ENCODE peak calls at places on chromosomes 7 and 10, in eight cellular contexts. D is cardiac fibroblast, B is Calu3, I is tibial artery, J is suprapubic skin, L is BJ, N is lower lobe of right lung, W is neural crest cell. C is an unnamed sample.

GRCh38 chr7:12738665-12739064 is 51.2 kb downstream of the ARL4A start:
- DNase-seq in J (no peak), I (no peak), D (no peak), B (no peak), L (no peak), N (no peak), W (no peak), C (no peak)

GRCh38 chr7:6340241-6340640 is 67.8 kb upstream of the CYTH3 start:
- DNase-seq in N (no peak), J (no peak), B (no peak), L (no peak), I (no peak), D (no peak), W (no peak), C (no peak)

GRCh38 chr7:137829337-137829992 is 17.3 kb downstream of the DGKI start:
- DNase-seq in I (no peak), W (no peak), B (no peak), J (no peak), N (no peak), D (no peak), L (no peak), C (no peak)

GRCh38 chr10:68721673-68721963 is 579 bp downstream of the CCAR1 start:
- DNase-seq in J (no peak), D (no peak), B (no peak), N (no peak), W (no peak), I (peak; percentile 67), L (no peak), C (no peak)

GRCh38 chr10:2011106-2011716 is 273.9 kb upstream of the ADARB2 start:
- DNase-seq in D (no peak), B (no peak), L (no peak), W (no peak), N (no peak), I (no peak), J (no peak), C (peak; percentile 36)

GRCh38 chr7:149854611-149855367 is 16.6 kb downstream of the ZNF862 start:
- DNase-seq in J (peak; percentile 81), B (peak; percentile 48), I (no peak), D (no peak), N (peak; percentile 82), W (no peak), L (no peak), C (no peak)

GRCh38 chr7:27784399-27785053 is 44.6 kb downstream of the TAX1BP1 start:
- DNase-seq in W (peak; percentile 14), D (peak; percentile 82), J (no peak), N (no peak), B (peak; percentile 67), I (no peak), L (no peak), C (no peak)

GRCh38 chr7:41886257-41886905 is 183.5 kb upstream of the INHBA start:
- DNase-seq in L (peak; percentile 86), B (no peak), J (no peak), W (no peak), N (no peak), D (peak; percentile 95), I (peak; percentile 75), C (no peak)

GRCh38 chr10:69223028-69223342 is 2.9 kb downstream of the HKDC1 start:
- DNase-seq in L (no peak), D (no peak), J (no peak), N (no peak), W (no peak), I (no peak), B (no peak), C (no peak)

GRCh38 chr10:87752571-87752970 is 65.5 kb downstream of the ATAD1 start:
- DNase-seq in I (no peak), D (peak; percentile 70), B (no peak), N (no peak), W (no peak), L (peak; percentile 37), J (no peak), C (no peak)

GRCh38 chr10:1736180-1736971 is 949 bp downstream of the ADARB2 start:
- DNase-seq in L (no peak), D (no peak), N (no peak), B (no peak), W (no peak), J (no peak), I (no peak), C (no peak)

GRCh38 chr7:51314041-51314440 is 2.6 kb downstream of the COBL start:
- DNase-seq in D (no peak), I (no peak), L (no peak), W (no peak), B (no peak), J (no peak), N (no peak), C (no peak)

GRCh38 chr7:132518102-132518838 is 58.0 kb downstream of the PLXNA4 start:
- DNase-seq in L (no peak), N (no peak), I (no peak), B (peak; percentile 17), W (peak; percentile 23), D (peak; percentile 8), J (no peak), C (no peak)

GRCh38 chr10:71694567-71694968 is 25.0 kb downstream of the C10orf105 start:
- DNase-seq in L (no peak), I (no peak), D (no peak), J (no peak), B (no peak), W (no peak), N (peak; percentile 72), C (no peak)

GRCh38 chr10:44006826-44007225 is 358.1 kb upstream of the ZNF32 start:
- DNase-seq in D (peak; percentile 39), J (no peak), W (no peak), N (no peak), B (no peak), I (no peak), L (no peak), C (no peak)

GRCh38 chr10:119235381-119235780 is 28.0 kb downstream of the GRK5 start:
- DNase-seq in N (no peak), D (peak; percentile 76), J (no peak), W (no peak), L (no peak), I (no peak), B (no peak), C (no peak)

GRCh38 chr7:80347173-80347572 is 164.7 kb downstream of the GNAT3 start:
- DNase-seq in N (no peak), B (no peak), W (no peak), J (no peak), L (no peak), D (no peak), I (no peak), C (no peak)

GRCh38 chr7:47576031-47576908 is 5.6 kb downstream of the TNS3 start:
- DNase-seq in W (no peak), D (no peak), L (no peak), N (no peak), B (peak; percentile 97), I (peak; percentile 87), J (no peak), C (peak; percentile 41)

DNA sequence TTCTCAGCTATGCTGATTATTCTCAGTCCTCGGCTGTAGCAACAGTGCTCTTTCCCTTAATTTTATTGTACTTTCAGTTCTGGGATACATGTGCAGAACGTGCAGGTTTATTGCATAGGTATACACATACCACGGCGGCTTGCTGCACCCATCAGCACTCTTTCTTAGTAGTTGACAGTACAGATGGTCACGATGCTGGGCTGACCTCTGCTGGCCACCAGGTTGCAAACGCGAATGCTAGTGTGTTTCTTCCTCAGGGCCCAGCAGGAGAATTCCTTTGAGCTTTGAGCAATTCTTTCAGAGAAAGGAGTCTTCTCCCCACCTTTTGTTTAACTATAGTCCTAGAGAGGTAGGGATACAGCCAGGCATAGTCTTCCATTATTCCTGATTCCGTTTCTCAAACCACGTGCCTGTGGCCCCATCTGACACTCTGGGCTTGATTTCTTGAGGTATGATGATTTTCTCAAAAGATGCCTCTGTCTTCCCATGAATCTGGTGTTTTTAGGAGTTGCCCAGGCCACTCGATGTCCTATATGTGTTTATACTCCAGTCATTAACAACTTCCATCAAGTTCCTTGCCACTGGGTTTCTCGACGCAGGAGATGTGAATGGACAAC is 48.9 kb upstream of the CDC14C start:
- DNase-seq in N (peak; percentile 54), D (peak; percentile 47), J (no peak), B (peak; percentile 71), W (peak; percentile 41), I (no peak), L (no peak), C (peak; percentile 22)
- TF ChIP-seq CTCF in N (peak; percentile 37), D (peak; percentile 32), J (peak; percentile 18), B (peak; percentile 58), W (peak; percentile 76), I (no peak), L (no peak), C (peak; percentile 71)

GRCh38 chr10:681670-682318 is 7.7 kb downstream of the DIP2C start:
- DNase-seq in N (no peak), W (no peak), L (no peak), B (no peak), D (peak; percentile 16), J (peak; percentile 53), I (no peak), C (no peak)

GRCh38 chr10:682931-683447 is 6.5 kb downstream of the DIP2C start:
- DNase-seq in I (no peak), B (no peak), W (no peak), L (no peak), N (no peak), D (no peak), J (peak; percentile 66), C (no peak)

GRCh38 chr10:686155-686931 is 3.1 kb downstream of the DIP2C start:
- DNase-seq in L (no peak), D (no peak), J (peak; percentile 70), N (no peak), B (no peak), W (no peak), I (no peak), C (no peak)

GRCh38 chr10:685613-686012 is 3.9 kb downstream of the DIP2C start:
- DNase-seq in L (no peak), D (no peak), J (no peak), I (no peak), N (no peak), B (no peak), W (no peak), C (no peak)

GRCh38 chr10:683448-684071 is 5.9 kb downstream of the DIP2C start:
- DNase-seq in L (peak; percentile 97), I (peak; percentile 91), B (no peak), J (peak; percentile 76), N (no peak), W (no peak), D (peak; percentile 59), C (no peak)
- TF ChIP-seq CTCF in L (peak; percentile 31), I (no peak), B (no peak), J (no peak), N (no peak), W (no peak), D (no peak), C (no peak)

GRCh38 chr10:63901228-63901627 is 380.0 kb downstream of the REEP3 start:
- DNase-seq in I (no peak), W (no peak), N (no peak), B (peak; percentile 32), L (no peak), D (no peak), J (no peak), C (no peak)
- TF ChIP-seq CTCF in I (no peak), W (peak; percentile 38), N (no peak), B (peak; percentile 66), L (peak; percentile 36), D (peak; percentile 25), J (no peak), C (peak; percentile 25)

DNA sequence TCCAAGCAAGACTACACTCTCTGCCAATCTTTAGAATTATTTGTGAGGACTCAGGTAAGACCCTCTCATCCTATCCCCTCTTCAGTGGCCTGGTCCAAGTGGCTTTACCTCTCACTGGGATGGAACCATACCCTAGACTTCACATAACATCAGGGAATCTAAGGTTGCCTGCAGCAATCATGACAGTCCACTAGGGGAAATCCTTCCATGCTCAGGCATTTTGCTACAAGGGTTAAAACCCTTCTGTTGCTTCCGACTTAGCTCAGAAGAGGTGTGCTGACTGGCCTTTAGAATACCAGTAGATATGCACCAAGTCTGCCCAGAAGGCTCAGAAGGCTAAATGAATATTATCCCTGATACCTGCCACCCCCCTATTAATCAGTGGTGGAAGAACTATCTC is 24.9 kb upstream of the NPS start:
- DNase-seq in W (no peak), B (no peak), D (no peak), N (no peak), I (no peak), L (no peak), J (no peak), C (no peak)
- TF ChIP-seq CTCF in W (peak; percentile 48), B (no peak), D (no peak), N (no peak), I (no peak), L (no peak), J (no peak), C (peak; percentile 48)

C was measured in progenitor cell of endocrine pancreas.